ENCODE peak calls at places on chromosomes 3 and 15, in five cellular contexts. One of them, this sample, is unnamed.

GRCh38 chr3:125010393-125010792 is 45.4 kb downstream of the HEG1 start:
- DNase-seq in GM12891: no peak
- DNase-seq in IMR-90: no peak
- DNase-seq in spleen: no peak
- DNase-seq in transverse colon: no peak
- DNase-seq in this sample: no peak

GRCh38 chr3:120503727-120504616 is 53.2 kb upstream of the FSTL1 start:
- DNase-seq in GM12891: no peak
- DNase-seq in IMR-90: no peak
- DNase-seq in spleen: no peak
- DNase-seq in transverse colon: no peak
- DNase-seq in this sample: no peak

GRCh38 chr3:45225465-45226205 is 452 bp downstream of the TMEM158 start:
- DNase-seq in GM12891: peak
- DNase-seq in IMR-90: no peak
- DNase-seq in spleen: peak
- DNase-seq in transverse colon: no peak
- DNase-seq in this sample: no peak

GRCh38 chr15:100986158-100986896 is 67.2 kb downstream of the LRRK1 start:
- DNase-seq in GM12891: no peak
- DNase-seq in IMR-90: no peak
- DNase-seq in spleen: no peak
- DNase-seq in transverse colon: peak
- DNase-seq in this sample: no peak

GRCh38 chr15:70488002-70488605 is 275.3 kb downstream of the UACA start:
- DNase-seq in GM12891: no peak
- DNase-seq in IMR-90: peak
- DNase-seq in spleen: peak
- DNase-seq in transverse colon: peak
- DNase-seq in this sample: peak

GRCh38 chr3:136546718-136547117 is 205.5 kb downstream of the STAG1 start:
- DNase-seq in GM12891: no peak
- DNase-seq in IMR-90: peak
- DNase-seq in spleen: no peak
- DNase-seq in transverse colon: no peak
- DNase-seq in this sample: no peak

GRCh38 chr15:64019764-64020163 is 26.5 kb downstream of the DAPK2 start:
- DNase-seq in GM12891: no peak
- DNase-seq in IMR-90: no peak
- DNase-seq in spleen: no peak
- DNase-seq in transverse colon: peak
- DNase-seq in this sample: peak

GRCh38 chr3:132343018-132343612 is 25.9 kb downstream of the ACP3 start:
- DNase-seq in GM12891: no peak
- DNase-seq in IMR-90: peak
- DNase-seq in spleen: no peak
- DNase-seq in transverse colon: peak
- DNase-seq in this sample: peak

GRCh38 chr3:195260286-195260905 is 10.6 kb downstream of the XXYLT1 start:
- DNase-seq in GM12891: peak
- DNase-seq in IMR-90: no peak
- DNase-seq in spleen: no peak
- DNase-seq in transverse colon: peak
- DNase-seq in this sample: no peak

GRCh38 chr3:156551746-156552145 is 3.2 kb downstream of the SSR3 start:
- DNase-seq in GM12891: no peak
- DNase-seq in IMR-90: peak
- DNase-seq in spleen: no peak
- DNase-seq in transverse colon: no peak
- DNase-seq in this sample: no peak

GRCh38 chr3:36678216-36679013 is 85.9 kb downstream of the DCLK3 start:
- DNase-seq in GM12891: no peak
- DNase-seq in IMR-90: peak
- DNase-seq in spleen: no peak
- DNase-seq in transverse colon: no peak
- DNase-seq in this sample: no peak

DNA sequence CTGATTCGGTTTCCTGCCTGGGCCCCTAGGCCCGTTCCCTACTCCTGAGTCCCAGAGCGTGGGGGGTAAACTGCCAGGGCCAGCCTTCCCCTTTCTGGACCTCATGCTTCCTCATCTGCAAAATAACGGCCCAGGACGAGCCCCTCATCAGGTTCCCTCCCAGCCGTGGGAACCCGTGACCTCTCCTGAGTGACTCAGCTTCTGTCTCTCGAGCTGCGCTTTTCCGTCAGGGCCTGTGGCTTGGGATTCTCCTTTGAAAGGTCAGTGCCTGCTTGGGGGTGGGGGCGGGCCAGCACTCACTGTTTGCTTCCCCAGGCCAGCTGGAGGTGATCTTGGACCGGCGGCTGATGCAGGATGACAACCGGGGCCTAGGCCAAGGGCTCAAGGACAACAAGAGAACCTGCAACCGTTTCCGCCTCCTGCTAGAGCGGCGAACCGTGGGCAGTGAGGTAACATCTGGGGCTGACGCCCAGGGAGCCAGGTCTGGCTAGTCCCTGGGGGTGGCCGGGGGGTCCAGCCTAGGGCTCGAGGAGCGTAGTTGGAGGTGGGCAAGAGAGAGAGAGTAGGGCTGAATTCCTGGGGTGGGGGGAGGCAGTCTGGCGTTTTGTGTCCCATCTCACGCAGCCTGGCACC is 12.8 kb downstream of the MAN2A2 start:
- DNase-seq in GM12891: no peak
- DNase-seq in IMR-90: peak
- DNase-seq in spleen: peak
- DNase-seq in transverse colon: peak
- DNase-seq in this sample: peak
- TF ChIP-seq POLR2A in GM12891: no peak
- TF ChIP-seq POLR2A in IMR-90: no peak
- TF ChIP-seq POLR2A in spleen: no peak
- TF ChIP-seq POLR2A in transverse colon: no peak
- TF ChIP-seq POLR2A in this sample: no peak

GRCh38 chr15:84981054-84981710 is 474 bp upstream of the PDE8A start:
- DNase-seq in GM12891: peak
- DNase-seq in IMR-90: peak
- DNase-seq in spleen: peak
- DNase-seq in transverse colon: peak
- DNase-seq in this sample: peak

GRCh38 chr15:84982301-84982920 is 755 bp downstream of the PDE8A start:
- DNase-seq in GM12891: no peak
- DNase-seq in IMR-90: peak
- DNase-seq in spleen: peak
- DNase-seq in transverse colon: peak
- DNase-seq in this sample: peak

GRCh38 chr15:84981711-84982300 is at the start of gene PDE8A:
- DNase-seq in GM12891: peak
- DNase-seq in IMR-90: peak
- DNase-seq in spleen: no peak
- DNase-seq in transverse colon: peak
- DNase-seq in this sample: peak

GRCh38 chr15:84979651-84980050 is 2.0 kb upstream of the PDE8A start:
- DNase-seq in GM12891: no peak
- DNase-seq in IMR-90: no peak
- DNase-seq in spleen: peak
- DNase-seq in transverse colon: peak
- DNase-seq in this sample: no peak

GRCh38 chr15:84980196-84981053 is 1.2 kb upstream of the PDE8A start:
- DNase-seq in GM12891: peak
- DNase-seq in IMR-90: peak
- DNase-seq in spleen: peak
- DNase-seq in transverse colon: peak
- DNase-seq in this sample: peak
- TF ChIP-seq POLR2A in GM12891: peak
- TF ChIP-seq POLR2A in IMR-90: peak
- TF ChIP-seq POLR2A in spleen: peak
- TF ChIP-seq POLR2A in transverse colon: peak
- TF ChIP-seq POLR2A in this sample: no peak

GRCh38 chr15:38564557-38565286 is at the start of gene RASGRP1:
- DNase-seq in GM12891: peak
- DNase-seq in IMR-90: peak
- DNase-seq in spleen: peak
- DNase-seq in transverse colon: peak
- DNase-seq in this sample: peak
- TF ChIP-seq POLR2A in GM12891: no peak
- TF ChIP-seq POLR2A in IMR-90: no peak
- TF ChIP-seq POLR2A in spleen: no peak
- TF ChIP-seq POLR2A in transverse colon: no peak
- TF ChIP-seq POLR2A in this sample: no peak

GRCh38 chr15:42549782-42550392 is 1.2 kb downstream of the HAUS2 start:
- DNase-seq in GM12891: no peak
- DNase-seq in IMR-90: no peak
- DNase-seq in spleen: no peak
- DNase-seq in transverse colon: no peak
- DNase-seq in this sample: no peak

GRCh38 chr15:42549052-42549491 is 434 bp downstream of the HAUS2 start:
- DNase-seq in GM12891: peak
- DNase-seq in IMR-90: peak
- DNase-seq in spleen: no peak
- DNase-seq in transverse colon: peak
- DNase-seq in this sample: no peak

GRCh38 chr15:42547926-42548257 is 701 bp downstream of the LRRC57 start:
- DNase-seq in GM12891: peak
- DNase-seq in IMR-90: peak
- DNase-seq in spleen: no peak
- DNase-seq in transverse colon: no peak
- DNase-seq in this sample: no peak

GRCh38 chr15:42544858-42545629 is 3.5 kb downstream of the LRRC57 start:
- DNase-seq in GM12891: no peak
- DNase-seq in IMR-90: no peak
- DNase-seq in spleen: no peak
- DNase-seq in transverse colon: no peak
- DNase-seq in this sample: no peak

DNA sequence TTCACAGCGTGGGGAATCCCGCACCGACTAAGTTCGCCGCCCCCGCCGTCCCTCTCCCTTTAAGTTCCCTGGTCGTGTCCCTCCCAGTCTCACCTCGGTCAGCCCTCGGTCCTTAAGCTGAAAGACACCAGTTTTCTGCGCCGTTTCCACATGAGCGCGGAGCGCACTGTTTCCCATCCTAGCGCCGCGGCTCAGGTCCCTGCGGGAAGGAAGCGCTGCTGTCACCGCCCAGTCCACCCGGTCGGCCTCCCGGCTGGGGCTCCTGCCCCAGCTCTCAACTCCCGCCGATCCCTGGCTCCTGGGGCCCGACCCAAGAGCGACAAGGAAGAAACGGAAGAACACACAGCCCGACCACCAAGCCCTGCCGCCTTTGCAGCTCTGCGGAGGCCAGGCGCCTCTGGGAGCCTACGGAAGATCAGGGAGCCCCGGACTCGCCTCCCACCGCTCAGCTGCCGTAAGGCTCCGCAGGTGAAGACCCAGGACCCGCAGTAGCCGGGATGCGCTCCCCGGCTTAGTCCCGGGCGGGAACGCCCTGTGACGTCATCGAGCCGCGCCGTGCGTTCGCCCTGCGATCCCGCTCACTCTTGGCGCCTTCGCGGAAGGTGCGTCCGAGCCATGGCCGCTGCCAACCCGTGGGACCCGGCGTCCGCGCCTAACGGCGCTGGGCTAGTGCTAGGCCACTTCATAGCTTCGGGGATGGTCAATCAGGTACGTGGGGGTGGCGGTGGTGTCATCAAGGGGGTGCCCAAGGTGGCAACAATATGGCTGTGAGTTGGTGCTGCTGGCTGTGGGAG is at the start of the genes HAUS2 and LRRC57:
- DNase-seq in GM12891: peak
- DNase-seq in IMR-90: peak
- DNase-seq in spleen: peak
- DNase-seq in transverse colon: peak
- DNase-seq in this sample: peak
- TF ChIP-seq POLR2A in GM12891: peak
- TF ChIP-seq POLR2A in IMR-90: peak
- TF ChIP-seq POLR2A in spleen: no peak
- TF ChIP-seq POLR2A in transverse colon: peak
- TF ChIP-seq POLR2A in this sample: no peak

DNA sequence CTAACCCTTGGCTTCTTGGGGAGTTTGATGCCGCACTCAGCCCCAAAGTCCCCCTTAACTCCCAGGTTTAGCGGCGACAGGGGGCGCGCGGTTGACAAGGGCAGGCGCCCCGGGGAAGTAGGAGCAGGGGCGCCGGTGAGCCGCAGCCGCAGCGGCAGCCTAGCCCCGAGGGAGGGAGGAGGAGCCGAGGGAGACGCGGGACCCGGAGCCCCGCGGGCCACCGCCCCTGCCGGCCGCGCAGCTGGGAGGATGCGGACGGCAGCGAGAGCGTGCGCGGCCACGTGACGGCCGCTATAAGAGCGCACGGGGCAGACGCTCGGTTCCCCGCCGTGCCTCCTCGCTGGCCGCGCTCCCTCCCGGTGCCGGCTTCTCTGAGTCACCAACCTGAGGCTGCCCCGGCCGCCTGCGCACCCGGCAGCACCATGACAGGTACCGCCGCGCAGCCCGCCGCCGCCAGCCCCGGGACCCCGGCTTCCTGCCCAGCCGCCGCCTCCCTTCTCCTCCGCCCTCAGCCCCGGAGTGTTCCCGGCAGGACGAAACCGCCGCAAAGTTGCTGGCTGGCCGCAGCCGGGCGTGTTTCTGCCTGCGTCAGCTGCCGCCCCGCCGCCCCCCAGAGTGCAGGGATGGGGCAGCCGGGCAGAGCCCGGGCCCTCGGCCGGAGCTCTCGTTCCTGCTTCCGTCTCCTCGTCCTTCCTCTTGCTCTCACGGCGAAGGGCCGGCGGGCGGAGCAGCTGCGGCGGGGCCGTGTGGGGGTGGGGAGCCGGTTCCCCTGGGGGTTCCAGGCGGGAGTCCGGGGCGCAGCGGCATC is at the start of gene GYG1:
- DNase-seq in GM12891: peak
- DNase-seq in IMR-90: peak
- DNase-seq in spleen: peak
- DNase-seq in transverse colon: peak
- DNase-seq in this sample: peak
- TF ChIP-seq POLR2A in GM12891: peak
- TF ChIP-seq POLR2A in IMR-90: peak
- TF ChIP-seq POLR2A in spleen: no peak
- TF ChIP-seq POLR2A in transverse colon: peak
- TF ChIP-seq POLR2A in this sample: peak

GRCh38 chr3:53067571-53067970 is 21.7 kb upstream of the SFMBT1 start:
- DNase-seq in GM12891: no peak
- DNase-seq in IMR-90: no peak
- DNase-seq in spleen: no peak
- DNase-seq in transverse colon: no peak
- DNase-seq in this sample: no peak

GRCh38 chr3:53072653-53073552 is 27.0 kb upstream of the SFMBT1 start:
- DNase-seq in GM12891: peak
- DNase-seq in IMR-90: peak
- DNase-seq in spleen: peak
- DNase-seq in transverse colon: peak
- DNase-seq in this sample: peak

GRCh38 chr3:53071882-53072431 is 26.1 kb upstream of the SFMBT1 start:
- DNase-seq in GM12891: no peak
- DNase-seq in IMR-90: no peak
- DNase-seq in spleen: peak
- DNase-seq in transverse colon: no peak
- DNase-seq in this sample: no peak

GRCh38 chr3:53068176-53068575 is 22.3 kb upstream of the SFMBT1 start:
- DNase-seq in GM12891: no peak
- DNase-seq in IMR-90: no peak
- DNase-seq in spleen: no peak
- DNase-seq in transverse colon: no peak
- DNase-seq in this sample: no peak

GRCh38 chr3:53069422-53070068 is 23.7 kb upstream of the SFMBT1 start:
- DNase-seq in GM12891: no peak
- DNase-seq in IMR-90: peak
- DNase-seq in spleen: peak
- DNase-seq in transverse colon: no peak
- DNase-seq in this sample: no peak
- TF ChIP-seq POLR2A in GM12891: no peak
- TF ChIP-seq POLR2A in IMR-90: no peak
- TF ChIP-seq POLR2A in spleen: no peak
- TF ChIP-seq POLR2A in transverse colon: no peak
- TF ChIP-seq POLR2A in this sample: no peak